ENCODE peak calls at places on chromosomes 7 and 10, in five cellular contexts. F, X, I, H and D are unnamed samples.
A peak's percentile ranks its signal among the peaks of the same experiment; 100 is the strongest.

GRCh38 chr10:36281871-36282331 is 639.8 kb upstream of the FZD8 start:
- DNase-seq in X (no peak), I (no peak), F (no peak), H (no peak), D (peak; percentile 20)

GRCh38 chr10:683448-684071 is 5.9 kb downstream of the DIP2C start:
- DNase-seq in X (no peak), H (no peak), I (no peak), F (no peak), D (peak; percentile 86)

GRCh38 chr7:27697861-27698430 is 35.3 kb upstream of the HIBADH start:
- DNase-seq in X (no peak), F (peak; percentile 39), I (peak; percentile 53), H (no peak), D (no peak)

GRCh38 chr10:78781251-78781913 is 287.4 kb upstream of the ZMIZ1 start:
- DNase-seq in X (no peak), I (no peak), H (no peak), F (no peak), D (no peak)

GRCh38 chr7:100854146-100854895 is 1.8 kb downstream of the SLC12A9 start:
- DNase-seq in F (no peak), I (no peak), X (peak; percentile 45), H (no peak), D (no peak)

GRCh38 chr10:43263551-43264323 is 3.1 kb downstream of the RASGEF1A start:
- DNase-seq in F (no peak), X (no peak), H (no peak), I (no peak), D (peak; percentile 75)

GRCh38 chr7:38507379-38507778 is 123.8 kb downstream of the AMPH start:
- DNase-seq in F (no peak), X (no peak), H (no peak), I (no peak), D (no peak)

GRCh38 chr7:13687500-13687899 is 302.0 kb downstream of the ETV1 start:
- DNase-seq in I (no peak), F (no peak), X (no peak), H (no peak), D (no peak)

GRCh38 chr10:73506491-73506890 is 10.7 kb upstream of the PPP3CB start:
- DNase-seq in X (no peak), F (no peak), H (no peak), I (no peak), D (no peak)

GRCh38 chr10:120085386-120085785 is 192.9 kb downstream of the SEC23IP start:
- DNase-seq in H (no peak), I (no peak), X (no peak), F (no peak), D (no peak)

GRCh38 chr7:964401-965231 is 10.1 kb upstream of the ADAP1 start:
- DNase-seq in H (no peak), X (no peak), F (peak; percentile 64), I (no peak), D (peak; percentile 89)

GRCh38 chr7:108083980-108084379 is 46.2 kb downstream of the LAMB4 start:
- DNase-seq in H (no peak), X (no peak), I (no peak), F (no peak), D (no peak)

DNA sequence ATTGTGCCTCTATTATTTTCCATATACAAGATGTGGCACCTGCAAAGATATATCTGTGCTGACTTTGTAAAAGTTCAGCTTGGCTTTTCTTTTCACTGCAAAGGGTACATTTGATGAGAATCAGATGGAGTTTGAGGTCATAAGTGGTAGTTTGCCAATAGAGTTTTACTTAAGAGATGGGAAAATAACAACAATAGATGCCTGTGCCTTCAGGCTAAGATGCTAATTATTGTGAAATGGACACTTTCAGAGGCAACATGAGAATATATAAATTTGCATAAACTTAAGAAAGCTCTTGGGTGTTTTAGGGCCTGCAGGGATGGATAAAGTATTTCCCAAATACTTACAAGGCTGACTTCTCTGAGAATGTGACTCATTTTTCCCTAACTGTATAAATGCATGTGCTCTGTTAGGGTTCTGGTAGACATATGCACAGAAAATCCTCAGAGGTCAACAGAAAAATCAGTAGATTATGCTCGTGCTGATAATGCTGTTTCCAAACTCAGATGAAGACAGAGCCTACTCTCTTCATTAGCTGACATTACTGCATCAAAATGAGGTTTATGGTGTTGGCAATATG is 200.3 kb upstream of the SVIL start:
- DNase-seq in H (no peak), I (no peak), F (no peak), X (no peak), D (no peak)
- TF ChIP-seq SIN3A in H (no peak), I (no peak), F (no peak), X (no peak), D (no peak)

DNA sequence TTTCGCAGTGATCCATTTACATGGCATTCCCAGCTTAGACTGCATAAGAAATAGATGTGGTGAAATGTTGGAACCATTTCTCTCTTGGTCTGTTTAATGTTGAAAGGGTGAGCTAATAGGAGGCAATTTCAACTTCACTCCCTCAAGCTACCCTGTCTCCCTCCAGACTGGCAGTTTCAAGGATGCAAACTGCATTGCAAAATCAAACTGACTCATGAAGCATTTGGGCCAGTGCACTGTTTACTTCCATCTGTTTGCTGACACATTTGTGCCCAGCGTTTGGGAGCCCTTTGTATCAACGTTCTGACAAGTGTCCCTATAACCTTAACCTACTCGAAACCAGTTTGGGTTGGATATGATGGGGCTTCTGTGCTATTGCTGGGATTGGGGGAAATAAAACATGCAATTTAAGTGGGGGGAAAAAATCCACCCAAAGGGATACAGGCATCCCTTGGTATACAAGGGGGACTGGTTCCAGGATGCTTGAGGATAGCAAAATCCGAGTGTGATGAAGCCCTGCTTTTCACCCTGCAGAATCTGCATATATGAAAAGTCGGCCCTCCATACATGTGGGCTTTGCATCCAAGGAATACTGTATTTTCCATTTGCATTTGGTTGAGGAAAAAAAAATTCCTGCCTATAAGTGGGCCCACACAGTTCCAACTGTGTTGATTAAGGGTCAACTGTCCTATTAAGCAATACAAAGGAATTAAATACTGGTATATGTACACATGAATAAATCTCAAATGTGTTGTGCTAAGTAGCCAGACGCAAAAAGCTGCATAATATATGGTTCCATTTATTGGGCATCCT is 15.6 kb downstream of the RHEB start:
- DNase-seq in I (no peak), H (no peak), F (peak; percentile 85), X (no peak), D (no peak)
- TF ChIP-seq GABPA in I (no peak), H (no peak), F (no peak), X (no peak), D (no peak)

GRCh38 chr7:5479133-5479745 is 55.6 kb upstream of the TNRC18 start:
- DNase-seq in H (no peak), I (no peak), X (no peak), F (no peak), D (peak; percentile 59)

GRCh38 chr7:5477126-5477525 is 53.5 kb upstream of the TNRC18 start:
- DNase-seq in I (no peak), X (no peak), F (no peak), H (no peak), D (no peak)

GRCh38 chr7:5478568-5479045 is 55.0 kb upstream of the TNRC18 start:
- DNase-seq in H (no peak), X (no peak), F (no peak), I (no peak), D (peak; percentile 71)

GRCh38 chr7:5476001-5476400 is 52.4 kb upstream of the TNRC18 start:
- DNase-seq in H (no peak), I (no peak), F (no peak), X (no peak), D (no peak)

DNA sequence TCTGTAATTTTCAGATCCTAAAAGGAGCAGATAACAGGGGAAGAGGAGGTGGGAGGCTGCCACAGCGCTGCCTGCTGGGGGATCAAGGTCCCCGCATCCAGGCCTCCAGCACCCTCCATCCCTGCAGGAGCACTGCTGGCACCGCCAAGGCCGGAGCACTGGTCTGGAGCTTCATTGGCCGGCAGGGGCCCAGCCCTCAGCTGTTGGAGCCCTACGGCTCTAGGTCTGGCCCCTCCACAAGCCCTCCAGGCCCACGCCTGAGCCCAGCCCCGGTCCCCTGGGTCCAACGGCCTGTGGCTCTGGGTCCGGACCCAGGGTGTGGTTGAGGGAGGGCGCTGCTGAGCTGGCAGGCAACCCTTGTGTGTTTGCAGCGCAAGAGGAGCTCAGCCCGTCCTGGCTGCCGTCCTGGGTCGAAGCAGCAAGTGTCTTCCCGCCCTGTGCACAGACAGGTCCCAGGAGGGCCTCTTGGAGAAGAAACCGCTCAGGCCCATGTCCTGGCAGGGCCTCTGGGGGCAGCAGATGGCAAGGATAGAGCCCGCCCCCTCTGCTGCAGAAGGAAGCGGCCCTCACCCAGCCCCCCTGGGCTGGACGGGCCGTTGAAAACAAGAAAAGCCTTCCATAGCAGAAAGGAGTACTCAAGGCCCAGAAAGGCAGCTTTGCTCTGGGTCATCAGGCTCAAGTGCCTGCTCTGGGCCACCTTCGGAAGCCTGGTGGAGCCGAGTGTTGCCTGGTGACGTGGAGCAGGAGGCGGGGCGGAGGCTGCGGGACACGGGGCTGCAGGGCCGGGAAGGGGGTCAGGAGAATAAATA is 54.3 kb upstream of the TNRC18 start:
- DNase-seq in F (no peak), H (no peak), X (peak; percentile 44), I (no peak), D (peak; percentile 88)
- TF ChIP-seq CTCF in F (peak; percentile 36), H (no peak), X (peak; percentile 47), I (peak; percentile 8), D (peak; percentile 15)

GRCh38 chr7:87218941-87219544 is 489 bp downstream of the TMEM243 start:
- DNase-seq in F (peak; percentile 28), H (peak; percentile 25), X (peak; percentile 39), I (no peak), D (peak; percentile 60)
- TF ChIP-seq SIN3A in F (no peak), H (peak; percentile 47), X (no peak), I (no peak), D (no peak)

GRCh38 chr10:118139321-118139720 is 92.6 kb upstream of the RAB11FIP2 start:
- DNase-seq in F (no peak), H (no peak), X (no peak), I (no peak), D (no peak)
- TF ChIP-seq GABPA in F (no peak), H (no peak), X (no peak), I (no peak), D (no peak)

GRCh38 chr10:69883256-69883655 is 81.5 kb downstream of the COL13A1 start:
- DNase-seq in X (no peak), F (peak; percentile 47), H (no peak), I (no peak), D (no peak)
- TF ChIP-seq CTCF in X (peak; percentile 39), F (peak; percentile 61), H (no peak), I (peak; percentile 26), D (no peak)

DNA sequence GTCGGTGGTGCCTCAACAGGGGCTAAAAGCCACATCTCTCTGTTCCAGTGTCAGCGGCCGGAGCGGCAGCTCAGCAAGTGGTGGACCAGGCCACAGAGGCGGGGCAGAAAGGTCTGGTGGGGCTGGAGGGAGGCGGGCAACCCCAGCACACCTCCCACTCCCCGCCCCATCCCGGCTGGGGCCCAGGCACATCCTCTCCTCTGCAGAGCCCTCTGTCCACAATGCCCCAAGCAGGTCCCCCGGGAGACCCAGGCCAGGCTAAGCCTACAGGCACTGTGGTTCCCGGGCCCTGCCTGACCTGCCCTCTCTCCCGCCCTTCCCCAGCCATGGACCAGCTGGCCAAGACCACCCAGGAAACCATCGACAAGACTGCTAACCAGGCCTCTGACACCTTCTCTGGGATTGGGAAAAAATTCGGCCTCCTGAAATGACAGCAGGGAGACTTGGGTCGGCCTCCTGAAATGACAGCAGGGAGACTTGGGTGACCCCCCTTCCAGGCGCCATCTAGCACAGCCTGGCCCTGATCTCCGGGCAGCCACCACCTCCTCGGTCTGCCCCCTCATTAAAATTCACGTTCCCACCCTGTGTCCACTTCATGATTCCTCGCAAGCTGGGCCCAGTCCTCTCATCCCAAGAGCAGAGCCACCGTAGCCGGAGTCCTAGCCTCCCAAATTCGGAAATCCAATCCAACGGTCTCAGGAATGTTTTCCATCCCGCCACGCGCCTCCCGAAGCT is 2.0 kb downstream of the ADIRF start:
- DNase-seq in I (no peak), F (no peak), H (no peak), X (no peak), D (no peak)
- TF ChIP-seq SIN3A in I (no peak), F (no peak), H (no peak), X (no peak), D (no peak)

GRCh38 chr10:96511044-96511945 is 2.4 kb downstream of the TLL2 start:
- DNase-seq in X (peak; percentile 27), F (peak; percentile 59), I (no peak), H (peak; percentile 44), D (peak; percentile 72)
- TF ChIP-seq GABPA in X (no peak), F (no peak), I (no peak), H (no peak), D (no peak)